ENCODE peak calls at places on chromosomes 3 and 15, in seven cellular contexts. One of them, this sample, is unnamed.

GRCh38 chr15:69099976-69100375 is 60.5 kb upstream of the GLCE start:
- DNase-seq in mammary epithelial cell: no peak
- DNase-seq in NCI-H2081: no peak
- DNase-seq in RWPE1: no peak
- DNase-seq in stimulated activated effector memory CD8-positive, alpha-beta T cell treated with anti-CD3 and anti-CD28 coated beads, Interleukin-12 subunit alpha, Interleukin-12 subunit beta, amount 100 ng/mL, for 72 hours: no peak
- DNase-seq in NCI-H345: no peak
- DNase-seq in GM19239: no peak
- DNase-seq in this sample: no peak

GRCh38 chr15:76903251-76903681 is 1.9 kb downstream of the SCAPER start:
- DNase-seq in stimulated activated effector memory CD8-positive, alpha-beta T cell treated with anti-CD3 and anti-CD28 coated beads, Interleukin-12 subunit alpha, Interleukin-12 subunit beta, amount 100 ng/mL, for 72 hours: no peak
- DNase-seq in NCI-H2081: no peak
- DNase-seq in NCI-H345: peak
- DNase-seq in mammary epithelial cell: peak
- DNase-seq in RWPE1: no peak
- DNase-seq in GM19239: no peak
- DNase-seq in this sample: peak

GRCh38 chr15:72237286-72238224 is 6.6 kb upstream of the PKM start:
- DNase-seq in RWPE1: peak
- DNase-seq in mammary epithelial cell: peak
- DNase-seq in stimulated activated effector memory CD8-positive, alpha-beta T cell treated with anti-CD3 and anti-CD28 coated beads, Interleukin-12 subunit alpha, Interleukin-12 subunit beta, amount 100 ng/mL, for 72 hours: peak
- DNase-seq in NCI-H2081: no peak
- DNase-seq in NCI-H345: no peak
- DNase-seq in GM19239: no peak
- DNase-seq in this sample: peak

GRCh38 chr3:43865376-43865775 is 174.6 kb downstream of the ABHD5 start:
- DNase-seq in mammary epithelial cell: no peak
- DNase-seq in NCI-H345: no peak
- DNase-seq in RWPE1: no peak
- DNase-seq in NCI-H2081: no peak
- DNase-seq in stimulated activated effector memory CD8-positive, alpha-beta T cell treated with anti-CD3 and anti-CD28 coated beads, Interleukin-12 subunit alpha, Interleukin-12 subunit beta, amount 100 ng/mL, for 72 hours: no peak
- DNase-seq in GM19239: no peak
- DNase-seq in this sample: no peak

GRCh38 chr3:71926242-71926560 is 141.3 kb upstream of the PROK2 start:
- DNase-seq in mammary epithelial cell: peak
- DNase-seq in RWPE1: peak
- DNase-seq in stimulated activated effector memory CD8-positive, alpha-beta T cell treated with anti-CD3 and anti-CD28 coated beads, Interleukin-12 subunit alpha, Interleukin-12 subunit beta, amount 100 ng/mL, for 72 hours: no peak
- DNase-seq in NCI-H2081: peak
- DNase-seq in NCI-H345: peak
- DNase-seq in GM19239: no peak
- DNase-seq in this sample: no peak

GRCh38 chr15:79105141-79105540 is 14.6 kb upstream of the RASGRF1 start:
- DNase-seq in NCI-H345: no peak
- DNase-seq in GM19239: no peak
- DNase-seq in stimulated activated effector memory CD8-positive, alpha-beta T cell treated with anti-CD3 and anti-CD28 coated beads, Interleukin-12 subunit alpha, Interleukin-12 subunit beta, amount 100 ng/mL, for 72 hours: no peak
- DNase-seq in mammary epithelial cell: no peak
- DNase-seq in NCI-H2081: no peak
- DNase-seq in RWPE1: no peak
- DNase-seq in this sample: no peak

GRCh38 chr15:100615801-100616200 is 13.4 kb downstream of the ASB7 start:
- DNase-seq in NCI-H345: no peak
- DNase-seq in GM19239: no peak
- DNase-seq in RWPE1: no peak
- DNase-seq in stimulated activated effector memory CD8-positive, alpha-beta T cell treated with anti-CD3 and anti-CD28 coated beads, Interleukin-12 subunit alpha, Interleukin-12 subunit beta, amount 100 ng/mL, for 72 hours: no peak
- DNase-seq in NCI-H2081: no peak
- DNase-seq in mammary epithelial cell: no peak
- DNase-seq in this sample: peak

GRCh38 chr3:133859381-133860245 is 36.1 kb downstream of the RAB6B start:
- DNase-seq in stimulated activated effector memory CD8-positive, alpha-beta T cell treated with anti-CD3 and anti-CD28 coated beads, Interleukin-12 subunit alpha, Interleukin-12 subunit beta, amount 100 ng/mL, for 72 hours: no peak
- DNase-seq in RWPE1: no peak
- DNase-seq in GM19239: no peak
- DNase-seq in mammary epithelial cell: no peak
- DNase-seq in NCI-H2081: no peak
- DNase-seq in NCI-H345: no peak
- DNase-seq in this sample: no peak

GRCh38 chr3:38581774-38582173 is 67.7 kb downstream of the SCN5A start:
- DNase-seq in stimulated activated effector memory CD8-positive, alpha-beta T cell treated with anti-CD3 and anti-CD28 coated beads, Interleukin-12 subunit alpha, Interleukin-12 subunit beta, amount 100 ng/mL, for 72 hours: no peak
- DNase-seq in RWPE1: no peak
- DNase-seq in NCI-H345: no peak
- DNase-seq in mammary epithelial cell: no peak
- DNase-seq in GM19239: no peak
- DNase-seq in NCI-H2081: no peak
- DNase-seq in this sample: no peak

GRCh38 chr15:62067448-62068044 is 769 bp downstream of the C2CD4A start:
- DNase-seq in NCI-H345: peak
- DNase-seq in stimulated activated effector memory CD8-positive, alpha-beta T cell treated with anti-CD3 and anti-CD28 coated beads, Interleukin-12 subunit alpha, Interleukin-12 subunit beta, amount 100 ng/mL, for 72 hours: peak
- DNase-seq in mammary epithelial cell: peak
- DNase-seq in NCI-H2081: peak
- DNase-seq in GM19239: peak
- DNase-seq in RWPE1: no peak
- DNase-seq in this sample: no peak

GRCh38 chr3:12878026-12878636 is 36.8 kb upstream of the RPL32 start:
- DNase-seq in NCI-H345: no peak
- DNase-seq in mammary epithelial cell: no peak
- DNase-seq in NCI-H2081: no peak
- DNase-seq in GM19239: no peak
- DNase-seq in RWPE1: no peak
- DNase-seq in stimulated activated effector memory CD8-positive, alpha-beta T cell treated with anti-CD3 and anti-CD28 coated beads, Interleukin-12 subunit alpha, Interleukin-12 subunit beta, amount 100 ng/mL, for 72 hours: no peak
- DNase-seq in this sample: no peak

GRCh38 chr15:39511000-39511914 is 69.6 kb upstream of the THBS1 start:
- DNase-seq in mammary epithelial cell: peak
- DNase-seq in stimulated activated effector memory CD8-positive, alpha-beta T cell treated with anti-CD3 and anti-CD28 coated beads, Interleukin-12 subunit alpha, Interleukin-12 subunit beta, amount 100 ng/mL, for 72 hours: no peak
- DNase-seq in RWPE1: peak
- DNase-seq in GM19239: no peak
- DNase-seq in NCI-H345: no peak
- DNase-seq in NCI-H2081: no peak
- DNase-seq in this sample: peak

GRCh38 chr15:23055316-23055715 is 15.9 kb upstream of the TUBGCP5 start:
- DNase-seq in GM19239: no peak
- DNase-seq in NCI-H345: no peak
- DNase-seq in mammary epithelial cell: no peak
- DNase-seq in RWPE1: no peak
- DNase-seq in stimulated activated effector memory CD8-positive, alpha-beta T cell treated with anti-CD3 and anti-CD28 coated beads, Interleukin-12 subunit alpha, Interleukin-12 subunit beta, amount 100 ng/mL, for 72 hours: no peak
- DNase-seq in NCI-H2081: no peak
- DNase-seq in this sample: no peak

GRCh38 chr3:22620498-22620897 is 582.6 kb upstream of the UBE2E2 start:
- DNase-seq in NCI-H2081: no peak
- DNase-seq in stimulated activated effector memory CD8-positive, alpha-beta T cell treated with anti-CD3 and anti-CD28 coated beads, Interleukin-12 subunit alpha, Interleukin-12 subunit beta, amount 100 ng/mL, for 72 hours: no peak
- DNase-seq in RWPE1: no peak
- DNase-seq in mammary epithelial cell: no peak
- DNase-seq in GM19239: no peak
- DNase-seq in NCI-H345: no peak
- DNase-seq in this sample: no peak

GRCh38 chr15:90859234-90860131 is 8.9 kb upstream of the FURIN start:
- DNase-seq in NCI-H345: no peak
- DNase-seq in NCI-H2081: no peak
- DNase-seq in mammary epithelial cell: no peak
- DNase-seq in GM19239: no peak
- DNase-seq in RWPE1: no peak
- DNase-seq in stimulated activated effector memory CD8-positive, alpha-beta T cell treated with anti-CD3 and anti-CD28 coated beads, Interleukin-12 subunit alpha, Interleukin-12 subunit beta, amount 100 ng/mL, for 72 hours: no peak
- DNase-seq in this sample: no peak

GRCh38 chr15:90414408-90415028 is 26.5 kb downstream of the IQGAP1 start:
- DNase-seq in RWPE1: peak
- DNase-seq in stimulated activated effector memory CD8-positive, alpha-beta T cell treated with anti-CD3 and anti-CD28 coated beads, Interleukin-12 subunit alpha, Interleukin-12 subunit beta, amount 100 ng/mL, for 72 hours: no peak
- DNase-seq in NCI-H345: no peak
- DNase-seq in GM19239: no peak
- DNase-seq in mammary epithelial cell: peak
- DNase-seq in NCI-H2081: no peak
- DNase-seq in this sample: peak

GRCh38 chr3:179324270-179324754 is 1.5 kb downstream of the ZNF639 start:
- DNase-seq in NCI-H345: no peak
- DNase-seq in RWPE1: peak
- DNase-seq in GM19239: no peak
- DNase-seq in stimulated activated effector memory CD8-positive, alpha-beta T cell treated with anti-CD3 and anti-CD28 coated beads, Interleukin-12 subunit alpha, Interleukin-12 subunit beta, amount 100 ng/mL, for 72 hours: no peak
- DNase-seq in mammary epithelial cell: peak
- DNase-seq in NCI-H2081: peak
- DNase-seq in this sample: peak

GRCh38 chr3:168157903-168158302 is 62.2 kb upstream of the GOLIM4 start:
- DNase-seq in NCI-H345: no peak
- DNase-seq in RWPE1: no peak
- DNase-seq in stimulated activated effector memory CD8-positive, alpha-beta T cell treated with anti-CD3 and anti-CD28 coated beads, Interleukin-12 subunit alpha, Interleukin-12 subunit beta, amount 100 ng/mL, for 72 hours: no peak
- DNase-seq in NCI-H2081: no peak
- DNase-seq in GM19239: no peak
- DNase-seq in mammary epithelial cell: no peak
- DNase-seq in this sample: no peak

GRCh38 chr3:82311901-82312300 is 550.5 kb upstream of the GBE1 start:
- DNase-seq in NCI-H2081: no peak
- DNase-seq in GM19239: no peak
- DNase-seq in NCI-H345: no peak
- DNase-seq in mammary epithelial cell: no peak
- DNase-seq in RWPE1: no peak
- DNase-seq in stimulated activated effector memory CD8-positive, alpha-beta T cell treated with anti-CD3 and anti-CD28 coated beads, Interleukin-12 subunit alpha, Interleukin-12 subunit beta, amount 100 ng/mL, for 72 hours: no peak
- DNase-seq in this sample: no peak

GRCh38 chr3:130825762-130826297 is 68.1 kb upstream of the ATP2C1 start:
- DNase-seq in NCI-H2081: no peak
- DNase-seq in mammary epithelial cell: no peak
- DNase-seq in NCI-H345: no peak
- DNase-seq in GM19239: no peak
- DNase-seq in stimulated activated effector memory CD8-positive, alpha-beta T cell treated with anti-CD3 and anti-CD28 coated beads, Interleukin-12 subunit alpha, Interleukin-12 subunit beta, amount 100 ng/mL, for 72 hours: no peak
- DNase-seq in RWPE1: no peak
- DNase-seq in this sample: no peak

GRCh38 chr3:17258823-17259436 is 374.2 kb downstream of the PLCL2 start:
- DNase-seq in mammary epithelial cell: peak
- DNase-seq in stimulated activated effector memory CD8-positive, alpha-beta T cell treated with anti-CD3 and anti-CD28 coated beads, Interleukin-12 subunit alpha, Interleukin-12 subunit beta, amount 100 ng/mL, for 72 hours: no peak
- DNase-seq in GM19239: peak
- DNase-seq in RWPE1: peak
- DNase-seq in NCI-H345: peak
- DNase-seq in NCI-H2081: peak
- DNase-seq in this sample: peak

GRCh38 chr3:172622916-172623700 is 87.8 kb downstream of the NCEH1 start:
- DNase-seq in mammary epithelial cell: peak
- DNase-seq in NCI-H2081: peak
- DNase-seq in NCI-H345: peak
- DNase-seq in GM19239: no peak
- DNase-seq in RWPE1: peak
- DNase-seq in stimulated activated effector memory CD8-positive, alpha-beta T cell treated with anti-CD3 and anti-CD28 coated beads, Interleukin-12 subunit alpha, Interleukin-12 subunit beta, amount 100 ng/mL, for 72 hours: no peak
- DNase-seq in this sample: peak

GRCh38 chr15:74873756-74874424 is 725 bp upstream of the SCAMP2 start:
- DNase-seq in NCI-H2081: no peak
- DNase-seq in GM19239: no peak
- DNase-seq in NCI-H345: peak
- DNase-seq in RWPE1: no peak
- DNase-seq in mammary epithelial cell: no peak
- DNase-seq in stimulated activated effector memory CD8-positive, alpha-beta T cell treated with anti-CD3 and anti-CD28 coated beads, Interleukin-12 subunit alpha, Interleukin-12 subunit beta, amount 100 ng/mL, for 72 hours: no peak
- DNase-seq in this sample: peak

GRCh38 chr15:90903733-90904536 is 833 bp downstream of the MAN2A2 start:
- DNase-seq in stimulated activated effector memory CD8-positive, alpha-beta T cell treated with anti-CD3 and anti-CD28 coated beads, Interleukin-12 subunit alpha, Interleukin-12 subunit beta, amount 100 ng/mL, for 72 hours: no peak
- DNase-seq in GM19239: no peak
- DNase-seq in RWPE1: no peak
- DNase-seq in NCI-H2081: peak
- DNase-seq in mammary epithelial cell: no peak
- DNase-seq in NCI-H345: peak
- DNase-seq in this sample: no peak

GRCh38 chr3:68088216-68088615 is 433.8 kb upstream of the SUCLG2 start:
- DNase-seq in NCI-H2081: no peak
- DNase-seq in mammary epithelial cell: no peak
- DNase-seq in RWPE1: no peak
- DNase-seq in NCI-H345: no peak
- DNase-seq in stimulated activated effector memory CD8-positive, alpha-beta T cell treated with anti-CD3 and anti-CD28 coated beads, Interleukin-12 subunit alpha, Interleukin-12 subunit beta, amount 100 ng/mL, for 72 hours: peak
- DNase-seq in GM19239: no peak
- DNase-seq in this sample: no peak

GRCh38 chr15:78842519-78842918 is 30.2 kb upstream of the MORF4L1 start:
- DNase-seq in NCI-H345: no peak
- DNase-seq in stimulated activated effector memory CD8-positive, alpha-beta T cell treated with anti-CD3 and anti-CD28 coated beads, Interleukin-12 subunit alpha, Interleukin-12 subunit beta, amount 100 ng/mL, for 72 hours: no peak
- DNase-seq in GM19239: no peak
- DNase-seq in NCI-H2081: no peak
- DNase-seq in RWPE1: no peak
- DNase-seq in mammary epithelial cell: no peak
- DNase-seq in this sample: no peak

GRCh38 chr15:63069616-63069952 is 27.0 kb downstream of the TPM1 start:
- DNase-seq in GM19239: no peak
- DNase-seq in RWPE1: no peak
- DNase-seq in mammary epithelial cell: no peak
- DNase-seq in NCI-H2081: no peak
- DNase-seq in NCI-H345: no peak
- DNase-seq in stimulated activated effector memory CD8-positive, alpha-beta T cell treated with anti-CD3 and anti-CD28 coated beads, Interleukin-12 subunit alpha, Interleukin-12 subunit beta, amount 100 ng/mL, for 72 hours: no peak
- DNase-seq in this sample: no peak

GRCh38 chr3:94525039-94525438 is 462.2 kb downstream of the NSUN3 start:
- DNase-seq in stimulated activated effector memory CD8-positive, alpha-beta T cell treated with anti-CD3 and anti-CD28 coated beads, Interleukin-12 subunit alpha, Interleukin-12 subunit beta, amount 100 ng/mL, for 72 hours: no peak
- DNase-seq in NCI-H2081: peak
- DNase-seq in GM19239: no peak
- DNase-seq in NCI-H345: no peak
- DNase-seq in RWPE1: no peak
- DNase-seq in mammary epithelial cell: peak
- DNase-seq in this sample: peak

GRCh38 chr3:1798711-1799410 is 299.8 kb upstream of the CNTN4 start:
- DNase-seq in RWPE1: no peak
- DNase-seq in GM19239: no peak
- DNase-seq in NCI-H2081: no peak
- DNase-seq in mammary epithelial cell: no peak
- DNase-seq in NCI-H345: peak
- DNase-seq in stimulated activated effector memory CD8-positive, alpha-beta T cell treated with anti-CD3 and anti-CD28 coated beads, Interleukin-12 subunit alpha, Interleukin-12 subunit beta, amount 100 ng/mL, for 72 hours: no peak
- DNase-seq in this sample: no peak

GRCh38 chr15:38698215-38698614 is 133.6 kb upstream of the RASGRP1 start:
- DNase-seq in RWPE1: no peak
- DNase-seq in GM19239: no peak
- DNase-seq in NCI-H2081: no peak
- DNase-seq in stimulated activated effector memory CD8-positive, alpha-beta T cell treated with anti-CD3 and anti-CD28 coated beads, Interleukin-12 subunit alpha, Interleukin-12 subunit beta, amount 100 ng/mL, for 72 hours: peak
- DNase-seq in NCI-H345: no peak
- DNase-seq in mammary epithelial cell: no peak
- DNase-seq in this sample: no peak

GRCh38 chr3:33884204-33884561 is 85.8 kb downstream of the PDCD6IP start:
- DNase-seq in mammary epithelial cell: no peak
- DNase-seq in stimulated activated effector memory CD8-positive, alpha-beta T cell treated with anti-CD3 and anti-CD28 coated beads, Interleukin-12 subunit alpha, Interleukin-12 subunit beta, amount 100 ng/mL, for 72 hours: no peak
- DNase-seq in NCI-H2081: no peak
- DNase-seq in GM19239: no peak
- DNase-seq in NCI-H345: no peak
- DNase-seq in RWPE1: no peak
- DNase-seq in this sample: peak

GRCh38 chr3:99859855-99860254 is 42.2 kb downstream of the CMSS1 start:
- DNase-seq in RWPE1: peak
- DNase-seq in stimulated activated effector memory CD8-positive, alpha-beta T cell treated with anti-CD3 and anti-CD28 coated beads, Interleukin-12 subunit alpha, Interleukin-12 subunit beta, amount 100 ng/mL, for 72 hours: no peak
- DNase-seq in NCI-H345: no peak
- DNase-seq in NCI-H2081: no peak
- DNase-seq in mammary epithelial cell: peak
- DNase-seq in GM19239: no peak
- DNase-seq in this sample: peak

GRCh38 chr3:86416334-86416733 is 574.6 kb downstream of the VGLL3 start:
- DNase-seq in stimulated activated effector memory CD8-positive, alpha-beta T cell treated with anti-CD3 and anti-CD28 coated beads, Interleukin-12 subunit alpha, Interleukin-12 subunit beta, amount 100 ng/mL, for 72 hours: no peak
- DNase-seq in NCI-H345: no peak
- DNase-seq in NCI-H2081: no peak
- DNase-seq in mammary epithelial cell: peak
- DNase-seq in GM19239: no peak
- DNase-seq in RWPE1: peak
- DNase-seq in this sample: peak

GRCh38 chr3:106294121-106294520 is 425.3 kb upstream of the CBLB start:
- DNase-seq in NCI-H345: no peak
- DNase-seq in NCI-H2081: no peak
- DNase-seq in stimulated activated effector memory CD8-positive, alpha-beta T cell treated with anti-CD3 and anti-CD28 coated beads, Interleukin-12 subunit alpha, Interleukin-12 subunit beta, amount 100 ng/mL, for 72 hours: no peak
- DNase-seq in GM19239: no peak
- DNase-seq in mammary epithelial cell: no peak
- DNase-seq in RWPE1: no peak
- DNase-seq in this sample: no peak

GRCh38 chr15:28890711-28891495 is 5.1 kb downstream of the APBA2 start:
- DNase-seq in GM19239: no peak
- DNase-seq in NCI-H345: no peak
- DNase-seq in stimulated activated effector memory CD8-positive, alpha-beta T cell treated with anti-CD3 and anti-CD28 coated beads, Interleukin-12 subunit alpha, Interleukin-12 subunit beta, amount 100 ng/mL, for 72 hours: no peak
- DNase-seq in RWPE1: no peak
- DNase-seq in NCI-H2081: no peak
- DNase-seq in mammary epithelial cell: no peak
- DNase-seq in this sample: peak

GRCh38 chr3:114380233-114380645 is 86.4 kb downstream of the TIGIT start:
- DNase-seq in RWPE1: peak
- DNase-seq in stimulated activated effector memory CD8-positive, alpha-beta T cell treated with anti-CD3 and anti-CD28 coated beads, Interleukin-12 subunit alpha, Interleukin-12 subunit beta, amount 100 ng/mL, for 72 hours: no peak
- DNase-seq in NCI-H2081: no peak
- DNase-seq in GM19239: no peak
- DNase-seq in NCI-H345: no peak
- DNase-seq in mammary epithelial cell: peak
- DNase-seq in this sample: peak

GRCh38 chr3:106829206-106829605 is 548.0 kb upstream of the CCDC54 start:
- DNase-seq in stimulated activated effector memory CD8-positive, alpha-beta T cell treated with anti-CD3 and anti-CD28 coated beads, Interleukin-12 subunit alpha, Interleukin-12 subunit beta, amount 100 ng/mL, for 72 hours: no peak
- DNase-seq in mammary epithelial cell: peak
- DNase-seq in NCI-H345: no peak
- DNase-seq in RWPE1: no peak
- DNase-seq in NCI-H2081: no peak
- DNase-seq in GM19239: no peak
- DNase-seq in this sample: peak

GRCh38 chr3:147649475-147649874 is 240.3 kb downstream of the ZIC1 start:
- DNase-seq in stimulated activated effector memory CD8-positive, alpha-beta T cell treated with anti-CD3 and anti-CD28 coated beads, Interleukin-12 subunit alpha, Interleukin-12 subunit beta, amount 100 ng/mL, for 72 hours: no peak
- DNase-seq in mammary epithelial cell: no peak
- DNase-seq in NCI-H2081: no peak
- DNase-seq in RWPE1: no peak
- DNase-seq in GM19239: no peak
- DNase-seq in NCI-H345: no peak
- DNase-seq in this sample: no peak

This sample was measured in iris pigment epithelial cell.